ENCODE peak calls at places on chromosomes 4 and X, in five cellular contexts. R is dermis blood vessel endothelial cell, S is A549, B is HS-5, Z is lower lobe of right lung. E is an unnamed sample.

GRCh38 chr4:183412836-183413561 is 31.4 kb upstream of the CDKN2AIP start:
- DNase-seq in B (no peak), R (peak), Z (no peak), S (no peak), E (no peak)

GRCh38 chr4:143186634-143187033 is 1.9 kb downstream of the USP38 start:
- DNase-seq in B (no peak), R (peak), S (no peak), Z (no peak), E (no peak)

GRCh38 chr4:23084559-23085248 is 392.0 kb downstream of the GBA3 start:
- DNase-seq in R (no peak), S (no peak), Z (no peak), B (peak), E (no peak)

GRCh38 chrX:64152857-64153256 is 52.7 kb downstream of the AMER1 start:
- DNase-seq in B (no peak), R (no peak), Z (no peak), S (no peak), E (no peak)

GRCh38 chr4:153217440-153217839 is 13.2 kb downstream of the TRIM2 start:
- DNase-seq in B (no peak), R (no peak), Z (no peak), S (no peak), E (no peak)

GRCh38 chrX:71095971-71096701 is 485 bp downstream of the FOXO4 start:
- DNase-seq in B (no peak), S (peak), R (no peak), Z (no peak), E (no peak)

GRCh38 chrX:68511255-68511654 is 12.4 kb downstream of the YIPF6 start:
- DNase-seq in Z (no peak), R (peak), S (peak), B (no peak), E (no peak)

GRCh38 chr4:152348670-152349069 is 187.2 kb downstream of the FBXW7 start:
- DNase-seq in R (peak), S (no peak), B (no peak), Z (no peak), E (no peak)

GRCh38 chr4:169229571-169230028 is 41.2 kb downstream of the SH3RF1 start:
- DNase-seq in Z (no peak), S (peak), B (peak), R (peak), E (no peak)

GRCh38 chr4:105709081-105709450 is 482 bp downstream of the GSTCD start:
- DNase-seq in B (peak), S (peak), Z (no peak), R (peak), E (no peak)

GRCh38 chr4:163332526-163333405 is at the start of gene NPY1R:
- DNase-seq in S (peak), B (peak), R (peak), Z (peak), E (peak)

GRCh38 chrX:23505531-23506303 is 161.6 kb upstream of the PRDX4 start:
- DNase-seq in Z (no peak), B (no peak), R (no peak), S (no peak), E (no peak)